ENCODE peak calls at places on chromosome 21, in four cellular contexts. J is HepG2, M is K562, L is GM12878. E is an unnamed sample.

GRCh38 chr21:29538115-29538514 is 239.4 kb downstream of the BACH1 start:
- DNase-seq in J (no peak), M (no peak), L (no peak), E (no peak)

GRCh38 chr21:16454371-16454770 is 724.6 kb downstream of the USP25 start:
- DNase-seq in J (no peak), M (no peak), L (no peak), E (no peak)

GRCh38 chr21:29217818-29218252 is 80.9 kb upstream of the BACH1 start:
- DNase-seq in J (peak), M (no peak), L (no peak), E (peak)

GRCh38 chr21:15291621-15292266 is 226.9 kb upstream of the NRIP1 start:
- DNase-seq in J (peak), M (no peak), L (no peak), E (no peak)

GRCh38 chr21:21210552-21210951 is 212.3 kb downstream of the NCAM2 start:
- DNase-seq in J (no peak), M (no peak), L (no peak), E (no peak)

GRCh38 chr21:25385912-25386474 is 221.3 kb downstream of the MRPL39 start:
- DNase-seq in J (peak), M (peak), L (no peak), E (peak)

GRCh38 chr21:40516336-40516735 is 330.6 kb downstream of the DSCAM start:
- DNase-seq in J (no peak), M (no peak), L (no peak), E (no peak)

GRCh38 chr21:28537371-28538079 is 455.2 kb downstream of the LTN1 start:
- DNase-seq in J (no peak), M (no peak), L (no peak), E (no peak)

GRCh38 chr21:16302851-16303282 is 573.1 kb downstream of the USP25 start:
- DNase-seq in J (no peak), M (no peak), L (no peak), E (peak)

GRCh38 chr21:38631171-38631570 is 132.9 kb upstream of the ERG start:
- DNase-seq in J (no peak), M (no peak), L (no peak), E (no peak)

GRCh38 chr21:46187814-46188213 is 3.6 kb upstream of the SPATC1L start:
- DNase-seq in J (no peak), M (no peak), L (no peak), E (no peak)

GRCh38 chr21:46190491-46191131 is 6.4 kb upstream of the SPATC1L start:
- DNase-seq in J (no peak), M (no peak), L (no peak), E (no peak)

GRCh38 chr21:46188226-46189212 is 4.3 kb upstream of the SPATC1L start:
- DNase-seq in J (peak), M (peak), L (no peak), E (peak)

GRCh38 chr21:46189959-46190490 is 5.8 kb upstream of the SPATC1L start:
- DNase-seq in J (no peak), M (no peak), L (no peak), E (no peak)

DNA sequence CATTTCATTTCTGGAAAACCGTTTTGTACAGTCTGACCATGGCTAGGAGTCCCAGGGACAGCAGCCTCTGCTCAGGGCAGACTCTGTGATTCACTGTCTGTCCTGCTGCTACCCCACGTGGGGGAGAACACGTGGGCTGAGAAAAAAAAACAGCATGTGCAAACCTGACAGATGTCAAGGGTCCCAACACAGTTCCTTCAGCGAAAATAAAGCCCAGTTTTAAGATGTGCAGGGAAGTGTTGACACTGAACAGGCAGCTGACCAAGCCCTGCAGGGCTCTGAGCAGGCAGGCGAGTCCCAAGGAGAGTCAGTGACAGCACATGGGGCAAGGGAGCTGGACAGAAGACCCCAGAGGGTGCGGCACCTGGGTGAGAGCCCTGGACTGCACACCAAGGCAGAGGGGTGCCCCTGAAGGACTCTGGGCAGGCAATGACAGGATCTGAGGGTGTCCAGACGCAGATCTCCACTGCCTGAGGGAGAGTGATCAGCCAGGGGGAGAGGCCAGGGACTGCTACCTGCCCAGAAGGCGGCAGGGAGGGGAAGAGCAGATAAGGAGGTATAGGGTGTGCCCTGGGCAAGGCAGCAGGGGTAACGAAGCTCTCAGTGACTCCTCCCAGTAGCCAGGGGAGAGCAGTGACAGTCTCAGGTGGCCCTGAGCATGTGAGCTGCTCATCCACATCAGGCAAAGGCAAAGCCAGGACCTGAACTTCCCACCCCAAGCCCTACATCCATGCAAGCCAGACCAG is 5.1 kb upstream of the SPATC1L start:
- DNase-seq in J (no peak), M (peak), L (no peak), E (no peak)
- TF ChIP-seq CHD4 in J (no peak), M (no peak), L (no peak), E (no peak)

GRCh38 chr21:31354604-31355443 is 10.8 kb upstream of the TIAM1 start:
- DNase-seq in J (no peak), M (no peak), L (peak), E (peak)
- TF ChIP-seq BHLHE40 in J (no peak), M (no peak), L (peak), E (no peak)

DNA sequence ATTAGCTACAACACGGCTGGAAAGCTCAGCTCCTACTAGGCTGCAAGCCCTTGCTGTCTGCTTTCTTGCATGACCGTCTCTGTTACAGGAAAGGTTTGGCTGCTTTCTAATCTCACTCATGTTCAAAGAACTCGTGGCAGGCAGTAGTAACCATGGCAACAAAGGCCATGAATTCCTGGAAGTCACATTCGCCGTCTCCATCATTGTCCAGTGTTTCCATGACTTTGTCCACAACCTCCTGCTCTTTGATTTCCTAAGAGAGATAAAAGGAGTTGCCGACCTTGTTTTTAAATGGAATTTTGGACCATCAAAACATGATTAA is 5.7 kb downstream of the S100B start:
- DNase-seq in J (peak), M (peak), L (no peak), E (peak)
- TF ChIP-seq CHD4 in J (no peak), M (no peak), L (no peak), E (no peak)

DNA sequence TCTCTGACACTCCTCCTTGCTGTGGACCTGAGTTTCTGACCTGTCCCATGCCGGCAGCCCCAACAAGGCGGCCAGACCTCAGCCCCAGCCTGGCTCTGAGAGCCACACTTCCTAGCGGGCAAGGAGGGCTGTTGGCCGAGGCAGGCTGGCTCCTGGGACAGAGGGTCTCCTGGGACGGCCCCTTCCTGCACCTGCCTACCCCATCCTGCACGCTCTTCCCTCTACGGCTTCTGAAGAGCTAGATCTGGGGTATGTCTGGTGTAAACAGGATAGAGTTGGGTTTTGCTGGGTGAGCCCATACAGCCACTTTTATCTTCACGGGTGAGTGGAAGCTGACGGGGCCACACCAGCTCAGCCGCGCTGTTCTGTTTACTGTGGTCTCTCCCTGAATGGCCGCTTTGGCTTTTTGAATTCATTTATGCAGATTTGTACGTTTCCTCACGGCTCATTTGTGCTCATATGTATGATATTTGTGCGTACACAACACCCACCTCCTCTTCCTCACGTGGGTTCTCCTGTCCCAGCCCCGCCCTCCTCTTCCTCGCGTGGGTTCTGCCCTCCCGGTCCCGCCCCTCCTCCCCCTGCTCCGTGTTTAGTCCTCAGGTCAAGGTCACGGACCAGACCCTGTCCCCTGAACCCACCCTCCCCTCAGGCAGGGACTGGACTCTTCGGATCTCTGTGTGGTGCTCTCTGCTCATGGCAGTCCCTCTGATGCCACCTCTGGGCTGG is 34.7 kb upstream of the POFUT2 start:
- DNase-seq in J (no peak), M (no peak), L (no peak), E (no peak)
- TF ChIP-seq BHLHE40 in J (no peak), M (no peak), L (no peak), E (no peak)

E was measured in A549.